ENCODE peak calls at places on chromosomes 2 and 18, in five cellular contexts. One of them, this sample, is unnamed.

GRCh38 chr2:37323770-37324535 is 680 bp downstream of the PRKD3 start:
- DNase-seq in neural progenitor cell: no peak
- DNase-seq in endothelial cell of umbilical vein: peak; percentile 71
- DNase-seq in mammary epithelial cell: peak; percentile 55
- DNase-seq in astrocyte: peak; percentile 17
- DNase-seq in this sample: peak; percentile 39

GRCh38 chr2:85926931-85927527 is 38.2 kb upstream of the ST3GAL5 start:
- DNase-seq in endothelial cell of umbilical vein: no peak
- DNase-seq in astrocyte: no peak
- DNase-seq in neural progenitor cell: no peak
- DNase-seq in mammary epithelial cell: no peak
- DNase-seq in this sample: no peak

GRCh38 chr18:75063196-75063595 is 145.7 kb downstream of the PTGR3 start:
- DNase-seq in mammary epithelial cell: no peak
- DNase-seq in endothelial cell of umbilical vein: no peak
- DNase-seq in neural progenitor cell: no peak
- DNase-seq in astrocyte: no peak
- DNase-seq in this sample: no peak

GRCh38 chr2:241063587-241063986 is 38.5 kb downstream of the MTERF4 start:
- DNase-seq in mammary epithelial cell: no peak
- DNase-seq in neural progenitor cell: no peak
- DNase-seq in endothelial cell of umbilical vein: no peak
- DNase-seq in astrocyte: no peak
- DNase-seq in this sample: no peak

GRCh38 chr2:8158714-8159113 is 523.1 kb upstream of the ID2 start:
- DNase-seq in mammary epithelial cell: no peak
- DNase-seq in endothelial cell of umbilical vein: no peak
- DNase-seq in astrocyte: no peak
- DNase-seq in neural progenitor cell: no peak
- DNase-seq in this sample: no peak

GRCh38 chr18:48837676-48838075 is 113.1 kb downstream of the SMAD7 start:
- DNase-seq in neural progenitor cell: no peak
- DNase-seq in astrocyte: no peak
- DNase-seq in endothelial cell of umbilical vein: no peak
- DNase-seq in mammary epithelial cell: no peak
- DNase-seq in this sample: no peak

GRCh38 chr2:235080108-235080507 is 128.3 kb downstream of the SH3BP4 start:
- DNase-seq in mammary epithelial cell: peak; percentile 33
- DNase-seq in endothelial cell of umbilical vein: no peak
- DNase-seq in neural progenitor cell: no peak
- DNase-seq in astrocyte: no peak
- DNase-seq in this sample: peak; percentile 29

GRCh38 chr2:145020694-145021093 is 500.8 kb upstream of the ZEB2 start:
- DNase-seq in neural progenitor cell: no peak
- DNase-seq in astrocyte: no peak
- DNase-seq in endothelial cell of umbilical vein: no peak
- DNase-seq in mammary epithelial cell: no peak
- DNase-seq in this sample: no peak

GRCh38 chr2:191245046-191245868 is at the start of gene MYO1B:
- DNase-seq in neural progenitor cell: peak; percentile 95
- DNase-seq in astrocyte: peak; percentile 66
- DNase-seq in endothelial cell of umbilical vein: peak; percentile 68
- DNase-seq in mammary epithelial cell: peak; percentile 89
- DNase-seq in this sample: peak; percentile 83

GRCh38 chr2:160363961-160364733 is 129.5 kb downstream of the RBMS1 start:
- DNase-seq in endothelial cell of umbilical vein: no peak
- DNase-seq in neural progenitor cell: no peak
- DNase-seq in astrocyte: no peak
- DNase-seq in mammary epithelial cell: no peak
- DNase-seq in this sample: no peak

GRCh38 chr2:181123798-181124217 is 143.4 kb downstream of the UBE2E3 start:
- DNase-seq in neural progenitor cell: no peak
- DNase-seq in endothelial cell of umbilical vein: peak; percentile 45
- DNase-seq in astrocyte: peak; percentile 28
- DNase-seq in mammary epithelial cell: peak; percentile 14
- DNase-seq in this sample: peak; percentile 50

GRCh38 chr18:74381621-74382350 is 66.1 kb downstream of the C18orf63 start:
- DNase-seq in neural progenitor cell: no peak
- DNase-seq in mammary epithelial cell: no peak
- DNase-seq in astrocyte: no peak
- DNase-seq in endothelial cell of umbilical vein: no peak
- DNase-seq in this sample: no peak

GRCh38 chr2:23360571-23361125 is 24.3 kb upstream of the KLHL29 start:
- DNase-seq in astrocyte: no peak
- DNase-seq in mammary epithelial cell: no peak
- DNase-seq in endothelial cell of umbilical vein: no peak
- DNase-seq in neural progenitor cell: no peak
- DNase-seq in this sample: no peak

GRCh38 chr2:120856421-120856862 is 120.8 kb downstream of the GLI2 start:
- DNase-seq in endothelial cell of umbilical vein: no peak
- DNase-seq in astrocyte: peak; percentile 63
- DNase-seq in neural progenitor cell: peak; percentile 78
- DNase-seq in mammary epithelial cell: no peak
- DNase-seq in this sample: no peak

DNA sequence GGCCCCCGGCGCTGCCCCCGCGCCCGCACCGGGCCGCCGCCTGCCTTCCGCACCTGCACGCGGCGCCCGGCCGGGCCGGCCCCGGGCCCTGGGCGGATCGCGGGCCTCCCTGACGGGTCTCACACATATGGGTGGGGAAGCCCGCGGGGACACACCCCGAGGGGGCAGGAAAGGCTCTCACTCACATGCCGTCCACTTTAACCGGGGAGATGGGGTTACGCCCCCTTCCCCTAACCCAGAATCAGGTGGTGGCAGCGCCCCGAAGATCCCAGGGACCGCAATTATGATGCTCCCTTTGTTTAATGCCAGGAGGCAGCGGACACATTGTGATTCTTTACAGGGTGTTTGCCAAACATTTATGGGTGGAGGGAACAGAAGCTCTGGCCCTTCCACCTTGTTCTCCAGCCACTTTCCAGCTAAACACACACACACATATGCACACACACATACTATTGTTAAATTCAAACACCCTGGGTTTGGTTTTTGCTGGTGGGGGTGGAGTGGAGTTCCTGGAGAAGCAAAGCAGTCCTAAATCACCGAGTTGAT is 433 bp upstream of the ANKRD44 start:
- DNase-seq in endothelial cell of umbilical vein: no peak
- DNase-seq in neural progenitor cell: no peak
- DNase-seq in mammary epithelial cell: no peak
- DNase-seq in astrocyte: no peak
- DNase-seq in this sample: no peak
- TF ChIP-seq EZH2 in endothelial cell of umbilical vein: no peak
- TF ChIP-seq EZH2 in neural progenitor cell: peak; percentile 41
- TF ChIP-seq EZH2 in mammary epithelial cell: no peak
- TF ChIP-seq EZH2 in astrocyte: no peak
- TF ChIP-seq EZH2 in this sample: no peak

DNA sequence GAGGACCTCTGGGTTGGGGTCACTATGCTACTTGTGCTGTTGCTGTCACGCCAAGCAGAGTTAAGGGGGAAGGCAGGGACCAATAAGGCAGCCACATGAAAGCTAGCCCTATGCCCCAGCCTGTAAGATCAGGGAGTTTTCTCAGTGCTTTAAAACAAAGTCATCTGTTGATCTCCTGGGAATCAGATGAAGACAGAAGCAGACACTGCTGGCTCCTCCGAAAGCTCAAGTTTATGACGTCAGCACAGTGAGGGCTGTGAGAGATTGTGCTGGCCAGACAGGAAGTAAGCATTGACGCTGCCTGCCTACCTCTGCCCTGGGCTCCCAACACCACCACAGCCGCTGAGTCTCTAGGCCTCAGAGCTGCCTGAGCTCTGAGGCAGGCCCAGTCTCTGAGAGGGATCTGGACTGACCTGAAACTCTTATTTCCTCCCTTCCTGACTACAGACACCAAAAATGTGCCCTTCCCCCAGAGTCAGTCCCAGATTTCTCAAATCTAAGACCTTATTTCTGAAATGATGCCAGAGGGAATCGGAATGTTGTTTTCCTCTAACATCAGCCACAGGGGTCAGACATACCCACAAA is 118.1 kb upstream of the EPAS1 start:
- DNase-seq in astrocyte: peak; percentile 97
- DNase-seq in neural progenitor cell: no peak
- DNase-seq in mammary epithelial cell: peak; percentile 58
- DNase-seq in endothelial cell of umbilical vein: peak; percentile 88
- DNase-seq in this sample: peak; percentile 96
- H3K9ac ChIP-seq in astrocyte: peak overlapping the region; percentile 73
- H3K9ac ChIP-seq in neural progenitor cell: no peak overlapping the region
- H3K9ac ChIP-seq in mammary epithelial cell: no peak overlapping the region
- H3K9ac ChIP-seq in endothelial cell of umbilical vein: peak overlapping the region; percentile 62
- H3K9ac ChIP-seq in this sample: peak overlapping the region; percentile 52

GRCh38 chr2:60064687-60065361 is 488.6 kb downstream of the BCL11A start:
- DNase-seq in endothelial cell of umbilical vein: no peak
- DNase-seq in neural progenitor cell: peak; percentile 41
- DNase-seq in mammary epithelial cell: no peak
- DNase-seq in astrocyte: no peak
- DNase-seq in this sample: no peak
- H3K4me2 ChIP-seq in endothelial cell of umbilical vein: no peak overlapping the region
- H3K4me2 ChIP-seq in neural progenitor cell: peak overlapping the region; percentile 14
- H3K4me2 ChIP-seq in mammary epithelial cell: no peak overlapping the region
- H3K4me2 ChIP-seq in astrocyte: no peak overlapping the region
- H3K4me2 ChIP-seq in this sample: no peak overlapping the region

GRCh38 chr2:168583710-168584521 is 127.8 kb downstream of the CERS6 start:
- DNase-seq in neural progenitor cell: no peak
- DNase-seq in mammary epithelial cell: peak; percentile 91
- DNase-seq in endothelial cell of umbilical vein: peak; percentile 17
- DNase-seq in astrocyte: peak; percentile 69
- DNase-seq in this sample: peak; percentile 70

GRCh38 chr2:168587302-168587701 is 131.2 kb downstream of the CERS6 start:
- DNase-seq in mammary epithelial cell: no peak
- DNase-seq in neural progenitor cell: no peak
- DNase-seq in endothelial cell of umbilical vein: no peak
- DNase-seq in astrocyte: peak; percentile 58
- DNase-seq in this sample: no peak

GRCh38 chr2:168584934-168585333 is 128.9 kb downstream of the CERS6 start:
- DNase-seq in astrocyte: no peak
- DNase-seq in endothelial cell of umbilical vein: no peak
- DNase-seq in neural progenitor cell: no peak
- DNase-seq in mammary epithelial cell: no peak
- DNase-seq in this sample: no peak

GRCh38 chr2:168585700-168586099 is 129.6 kb downstream of the CERS6 start:
- DNase-seq in endothelial cell of umbilical vein: no peak
- DNase-seq in neural progenitor cell: no peak
- DNase-seq in astrocyte: no peak
- DNase-seq in mammary epithelial cell: no peak
- DNase-seq in this sample: no peak

DNA sequence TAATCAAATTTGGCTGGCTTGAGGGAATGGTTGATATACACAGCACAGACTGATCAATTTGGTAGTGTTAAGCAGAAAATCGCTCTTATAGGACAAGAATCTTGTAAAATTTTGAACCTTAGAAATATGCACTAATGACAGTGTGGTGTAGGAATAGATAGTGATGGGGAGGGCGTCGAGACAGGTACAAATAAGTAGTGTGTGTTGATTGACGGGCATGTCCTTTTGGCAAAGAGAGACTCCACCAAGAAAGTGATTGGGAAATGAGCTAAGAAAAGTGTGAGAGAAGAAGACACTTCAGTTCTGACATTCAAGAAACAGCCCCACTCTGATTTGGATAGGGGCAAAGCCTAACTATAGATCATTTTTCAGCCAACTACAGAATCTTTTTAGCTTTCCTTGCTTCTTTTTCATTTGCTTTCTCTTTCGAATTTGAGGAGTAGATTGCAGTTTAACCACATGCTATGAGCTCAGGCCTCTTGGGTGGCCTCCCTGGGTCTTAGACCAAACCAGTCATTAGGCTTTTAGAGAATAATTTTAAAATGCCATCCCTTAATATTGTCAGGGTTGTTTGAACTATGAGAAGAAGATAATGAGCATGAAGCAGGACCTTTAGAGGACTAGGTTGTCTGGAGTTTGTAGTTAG is 127.1 kb downstream of the CERS6 start:
- DNase-seq in neural progenitor cell: no peak
- DNase-seq in endothelial cell of umbilical vein: no peak
- DNase-seq in astrocyte: peak; percentile 43
- DNase-seq in mammary epithelial cell: no peak
- DNase-seq in this sample: peak; percentile 65
- TF ChIP-seq EZH2 in neural progenitor cell: no peak
- TF ChIP-seq EZH2 in endothelial cell of umbilical vein: no peak
- TF ChIP-seq EZH2 in astrocyte: no peak
- TF ChIP-seq EZH2 in mammary epithelial cell: no peak
- TF ChIP-seq EZH2 in this sample: no peak

GRCh38 chr18:77065221-77065981 is 67.2 kb downstream of the MBP start:
- DNase-seq in mammary epithelial cell: peak; percentile 86
- DNase-seq in endothelial cell of umbilical vein: peak; percentile 59
- DNase-seq in astrocyte: peak; percentile 90
- DNase-seq in neural progenitor cell: no peak
- DNase-seq in this sample: peak; percentile 90
- H3K9ac ChIP-seq in mammary epithelial cell: no peak overlapping the region
- H3K9ac ChIP-seq in endothelial cell of umbilical vein: no peak overlapping the region
- H3K9ac ChIP-seq in astrocyte: peak overlapping the region; percentile 46
- H3K9ac ChIP-seq in neural progenitor cell: no peak overlapping the region
- H3K9ac ChIP-seq in this sample: no peak overlapping the region

DNA sequence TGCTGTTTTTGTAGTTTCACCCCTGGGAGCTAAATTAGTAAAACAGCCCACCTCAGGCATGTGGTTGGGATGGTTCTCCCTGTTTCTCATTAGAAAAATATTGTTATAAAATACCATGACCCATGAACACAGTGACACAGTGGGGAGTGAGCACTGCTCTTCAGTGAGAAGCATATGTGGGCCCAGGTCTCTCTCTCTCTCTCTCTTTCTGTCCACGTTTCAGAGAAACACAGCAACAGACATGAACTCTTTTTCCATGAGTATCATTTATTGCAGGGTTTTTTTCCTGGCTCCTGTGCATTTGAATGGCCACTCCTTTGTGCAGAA is 41.3 kb downstream of the CYRIA start:
- DNase-seq in endothelial cell of umbilical vein: no peak
- DNase-seq in astrocyte: no peak
- DNase-seq in mammary epithelial cell: no peak
- DNase-seq in neural progenitor cell: no peak
- DNase-seq in this sample: no peak
- H3K4me2 ChIP-seq in endothelial cell of umbilical vein: no peak overlapping the region
- H3K4me2 ChIP-seq in astrocyte: no peak overlapping the region
- H3K4me2 ChIP-seq in mammary epithelial cell: no peak overlapping the region
- H3K4me2 ChIP-seq in neural progenitor cell: no peak overlapping the region
- H3K4me2 ChIP-seq in this sample: no peak overlapping the region

GRCh38 chr18:63707816-63708215 is 5.1 kb downstream of the SERPINB11 start:
- DNase-seq in astrocyte: peak; percentile 4
- DNase-seq in endothelial cell of umbilical vein: no peak
- DNase-seq in neural progenitor cell: no peak
- DNase-seq in mammary epithelial cell: no peak
- DNase-seq in this sample: peak; percentile 10
- TF ChIP-seq EZH2 in astrocyte: no peak
- TF ChIP-seq EZH2 in endothelial cell of umbilical vein: no peak
- TF ChIP-seq EZH2 in neural progenitor cell: no peak
- TF ChIP-seq EZH2 in mammary epithelial cell: no peak
- TF ChIP-seq EZH2 in this sample: no peak

DNA sequence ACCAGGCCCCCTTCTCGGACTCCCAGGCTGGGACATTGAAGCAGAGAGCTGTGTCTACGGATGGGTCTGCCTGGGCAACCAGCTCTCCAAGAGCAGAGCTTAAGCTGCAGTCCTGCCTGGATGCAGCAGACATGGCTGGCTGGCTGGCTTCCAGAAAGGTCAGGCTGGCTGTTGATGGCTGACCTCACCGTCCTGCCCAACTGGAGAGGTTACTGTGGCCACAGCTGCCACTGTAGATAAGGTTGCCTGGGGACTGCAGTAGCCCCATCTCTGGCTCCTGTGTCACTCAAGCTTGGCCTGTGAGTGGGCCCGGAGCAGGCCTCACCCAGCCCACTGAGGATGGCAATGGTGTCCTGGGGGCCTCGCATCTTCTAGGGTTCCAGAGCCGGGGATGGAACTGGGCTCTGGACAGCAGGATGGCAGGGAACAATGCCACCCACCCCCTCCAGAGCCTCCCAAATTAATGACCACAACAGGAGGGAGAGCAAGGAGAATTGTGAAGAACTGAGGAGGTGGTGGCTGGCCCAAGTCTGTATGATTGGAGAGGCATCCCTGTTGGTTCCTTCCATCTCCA is 37.0 kb upstream of the FOSL2 start:
- DNase-seq in neural progenitor cell: no peak
- DNase-seq in astrocyte: no peak
- DNase-seq in endothelial cell of umbilical vein: peak; percentile 96
- DNase-seq in mammary epithelial cell: no peak
- DNase-seq in this sample: no peak
- H3K9ac ChIP-seq in neural progenitor cell: no peak overlapping the region
- H3K9ac ChIP-seq in astrocyte: no peak overlapping the region
- H3K9ac ChIP-seq in endothelial cell of umbilical vein: peak overlapping the region; percentile 44
- H3K9ac ChIP-seq in mammary epithelial cell: no peak overlapping the region
- H3K9ac ChIP-seq in this sample: peak overlapping the region; percentile 42

This sample was measured in fibroblast of lung.